ENCODE peak calls at places on chromosomes 11 and 22, in six cellular contexts. O is stimulated activated CD4-positive, alpha-beta T cell treated with anti-CD3 and anti-CD28 coated beads, TNF-alpha, amount 100 ng/mL, for 1 hour; F is cardiac muscle cell; X is ACHN; U is AG09309; Y is T-helper 1 cell. L is an unnamed sample.
A peak's percentile ranks its signal among the peaks of the same experiment; 100 is the strongest.

GRCh38 chr22:34669001-34669400 is 397.0 kb upstream of the ISX start:
- DNase-seq in O (no peak), F (no peak), X (peak; percentile 10), U (no peak), Y (no peak), L (no peak)

GRCh38 chr22:25824828-25825474 is 83.0 kb downstream of the MYO18B start:
- DNase-seq in O (no peak), F (no peak), X (no peak), U (no peak), Y (no peak), L (no peak)

GRCh38 chr11:73192272-73192671 is 25.8 kb upstream of the P2RY2 start:
- DNase-seq in O (no peak), F (no peak), X (no peak), U (no peak), Y (no peak), L (no peak)

GRCh38 chr11:1548221-1549070 is 23.6 kb downstream of the DUSP8 start:
- DNase-seq in O (no peak), F (peak; percentile 90), X (peak; percentile 62), U (peak; percentile 7), Y (no peak), L (no peak)

GRCh38 chr11:46050065-46050464 is 71.2 kb downstream of the PHF21A start:
- DNase-seq in O (no peak), F (peak; percentile 91), X (peak; percentile 47), U (peak; percentile 48), Y (no peak), L (no peak)

GRCh38 chr22:19981961-19982920 is 34.4 kb downstream of the ARVCF start:
- DNase-seq in O (no peak), F (no peak), X (no peak), U (no peak), Y (no peak), L (peak; percentile 10)

GRCh38 chr11:11463397-11463796 is 110.3 kb upstream of the CSNK2A3 start:
- DNase-seq in O (no peak), F (no peak), X (no peak), U (no peak), Y (no peak), L (peak; percentile 76)

GRCh38 chr11:123577081-123577598 is 77.3 kb downstream of the SCN3B start:
- DNase-seq in O (peak; percentile 15), F (peak; percentile 71), X (peak; percentile 45), U (no peak), Y (no peak), L (peak; percentile 87)

GRCh38 chr22:19396934-19397728 is 34.4 kb downstream of the HIRA start:
- DNase-seq in O (no peak), F (peak; percentile 69), X (no peak), U (no peak), Y (no peak), L (no peak)

GRCh38 chr22:30308518-30309230 is 18.1 kb downstream of the TBC1D10A start:
- DNase-seq in O (no peak), F (no peak), X (no peak), U (no peak), Y (no peak), L (no peak)

GRCh38 chr22:39940757-39941305 is 19.4 kb upstream of the TMA7B start:
- DNase-seq in O (no peak), F (no peak), X (no peak), U (no peak), Y (no peak), L (no peak)

GRCh38 chr11:1303973-1304372 is 5.5 kb downstream of the TOLLIP start:
- DNase-seq in O (no peak), F (no peak), X (no peak), U (no peak), Y (no peak), L (no peak)

GRCh38 chr11:61162092-61162935 is 1.1 kb upstream of the VPS37C start:
- DNase-seq in O (no peak), F (peak; percentile 40), X (peak; percentile 67), U (no peak), Y (no peak), L (no peak)

GRCh38 chr11:74620537-74620936 is 28.2 kb downstream of the POLD3 start:
- DNase-seq in O (no peak), F (no peak), X (no peak), U (no peak), Y (no peak), L (no peak)

GRCh38 chr11:130088217-130088616 is 18.5 kb downstream of the APLP2 start:
- DNase-seq in O (no peak), F (no peak), X (no peak), U (no peak), Y (no peak), L (no peak)

GRCh38 chr11:12989428-12990242 is 19.5 kb upstream of the RASSF10 start:
- DNase-seq in O (no peak), F (no peak), X (peak; percentile 89), U (no peak), Y (no peak), L (no peak)

GRCh38 chr11:7471071-7471470 is 14.2 kb upstream of the OLFML1 start:
- DNase-seq in O (no peak), F (no peak), X (no peak), U (no peak), Y (no peak), L (no peak)